ENCODE peak calls at places on chromosomes 16 and 17, in nine cellular contexts. Z is C1 segment of cervical spinal cord, J is lower leg skin, Q is pancreas, U is astrocyte of the spinal cord, C is islet precursor cell, V is EH, G is BJ, S is fibroblast of lung. W is an unnamed sample.

GRCh38 chr17:54898576-54898975 is 2.1 kb upstream of the TOM1L1 start:
- DNase-seq in Z (no peak), J (no peak), Q (no peak), U (peak; percentile 47), C (no peak), V (peak; percentile 17), G (no peak), S (no peak), W (no peak)

GRCh38 chr17:80785477-80786178 is 206.0 kb upstream of the CHMP6 start:
- DNase-seq in Z (no peak), J (no peak), Q (no peak), U (no peak), C (peak; percentile 47), V (no peak), G (no peak), S (no peak), W (no peak)

GRCh38 chr16:13193721-13194120 is 292.3 kb downstream of the SHISA9 start:
- DNase-seq in Z (no peak), J (no peak), Q (no peak), U (no peak), C (no peak), V (no peak), G (no peak), S (no peak), W (no peak)

GRCh38 chr17:1787301-1787902 is 25.5 kb downstream of the SERPINF1 start:
- DNase-seq in Z (no peak), J (peak; percentile 70), Q (no peak), U (peak; percentile 94), C (peak; percentile 98), V (peak; percentile 97), G (peak; percentile 77), S (peak; percentile 93), W (peak; percentile 66)

GRCh38 chr17:81523139-81524062 is 4.8 kb upstream of the FSCN2 start:
- DNase-seq in Z (peak; percentile 11), J (no peak), Q (no peak), U (no peak), C (peak; percentile 91), V (peak; percentile 37), G (no peak), S (peak; percentile 54), W (no peak)

GRCh38 chr17:17153709-17154108 is 52.4 kb downstream of the PLD6 start:
- DNase-seq in Z (no peak), J (no peak), Q (no peak), U (no peak), C (no peak), V (no peak), G (no peak), S (no peak), W (no peak)

GRCh38 chr16:80738521-80738920 is 65.9 kb downstream of the CDYL2 start:
- DNase-seq in Z (no peak), J (no peak), Q (no peak), U (no peak), C (no peak), V (no peak), G (no peak), S (no peak), W (no peak)

GRCh38 chr17:67431210-67432015 is 54.3 kb downstream of the PITPNC1 start:
- DNase-seq in Z (no peak), J (no peak), Q (no peak), U (peak; percentile 88), C (no peak), V (peak; percentile 92), G (peak; percentile 63), S (peak; percentile 61), W (no peak)

GRCh38 chr17:76527430-76528111 is 9.9 kb downstream of the CYGB start:
- DNase-seq in Z (no peak), J (no peak), Q (no peak), U (peak; percentile 80), C (peak; percentile 99), V (peak; percentile 79), G (no peak), S (peak; percentile 89), W (peak; percentile 88)

GRCh38 chr16:73890524-73891500 is 405.8 kb upstream of the PSMD7 start:
- DNase-seq in Z (no peak), J (no peak), Q (no peak), U (no peak), C (no peak), V (no peak), G (no peak), S (peak; percentile 52), W (no peak)

GRCh38 chr17:50052822-50053653 is 2.9 kb upstream of the ITGA3 start:
- DNase-seq in Z (no peak), J (no peak), Q (peak; percentile 57), U (no peak), C (peak; percentile 93), V (peak; percentile 81), G (no peak), S (no peak), W (peak; percentile 74)

GRCh38 chr17:70091681-70092080 is 16.7 kb downstream of the KCNJ16 start:
- DNase-seq in Z (no peak), J (no peak), Q (no peak), U (no peak), C (no peak), V (no peak), G (no peak), S (peak; percentile 80), W (no peak)

GRCh38 chr16:89373355-89374110 is 116.8 kb downstream of the ANKRD11 start:
- DNase-seq in Z (peak; percentile 33), J (no peak), Q (no peak), U (peak; percentile 89), C (peak; percentile 69), V (peak; percentile 55), G (no peak), S (peak; percentile 60), W (peak; percentile 59)

GRCh38 chr17:12328204-12328603 is 307.5 kb downstream of the MAP2K4 start:
- DNase-seq in Z (no peak), J (no peak), Q (no peak), U (no peak), C (no peak), V (no peak), G (no peak), S (no peak), W (no peak)

GRCh38 chr17:44352922-44353655 is 8.0 kb downstream of the GRN start:
- DNase-seq in Z (no peak), J (no peak), Q (no peak), U (no peak), C (no peak), V (no peak), G (no peak), S (no peak), W (no peak)

GRCh38 chr16:57642368-57643135 is 14.1 kb downstream of the ADGRG1 start:
- DNase-seq in Z (no peak), J (no peak), Q (no peak), U (no peak), C (no peak), V (no peak), G (no peak), S (no peak), W (no peak)

GRCh38 chr16:55825115-55825728 is 7.7 kb downstream of the CES1 start:
- DNase-seq in Z (no peak), J (no peak), Q (no peak), U (no peak), C (peak; percentile 64), V (no peak), G (no peak), S (no peak), W (no peak)

GRCh38 chr17:42670199-42670924 is 6.4 kb downstream of the PLEKHH3 start:
- DNase-seq in Z (no peak), J (no peak), Q (no peak), U (no peak), C (peak; percentile 88), V (no peak), G (no peak), S (no peak), W (peak; percentile 36)

GRCh38 chr17:53088501-53088900 is 734.2 kb upstream of the KIF2B start:
- DNase-seq in Z (no peak), J (no peak), Q (no peak), U (no peak), C (no peak), V (no peak), G (no peak), S (no peak), W (no peak)

GRCh38 chr17:52660692-52661091 is 502.2 kb upstream of the CA10 start:
- DNase-seq in Z (no peak), J (no peak), Q (no peak), U (no peak), C (no peak), V (no peak), G (no peak), S (no peak), W (no peak)